ENCODE peak calls at places on chromosome X, in nine cellular contexts. O, M, G, P, C, Q, B, R and V are unnamed samples.
A peak's percentile ranks its signal among the peaks of the same experiment; 100 is the strongest.

GRCh38 chrX:13894888-13895564 is 78.1 kb upstream of the GPM6B start:
- DNase-seq in M (no peak), B (peak; percentile 30), P (peak; percentile 28), C (peak; percentile 68), R (no peak), O (no peak), Q (no peak), G (peak; percentile 6), V (no peak)

GRCh38 chrX:154458954-154459829 is 1.1 kb downstream of the PLXNA3 start:
- DNase-seq in M (peak; percentile 42), B (no peak), R (no peak), C (no peak), G (no peak), P (no peak), Q (peak; percentile 52), O (no peak), V (no peak)

GRCh38 chrX:7088968-7089615 is 58.4 kb upstream of the STS start:
- DNase-seq in G (no peak), O (peak; percentile 7), B (no peak), C (no peak), Q (peak; percentile 34), R (no peak), M (no peak), P (no peak), V (no peak)

GRCh38 chrX:47321386-47321785 is 49.0 kb upstream of the ZNF157 start:
- DNase-seq in R (peak; percentile 74), B (peak; percentile 66), Q (no peak), O (peak; percentile 61), P (peak; percentile 63), G (peak; percentile 29), C (peak; percentile 42), M (no peak), V (peak; percentile 71)

GRCh38 chrX:40096395-40097091 is 1.2 kb downstream of the BCOR start:
- DNase-seq in M (no peak), B (peak; percentile 39), Q (peak; percentile 70), C (peak; percentile 43), G (no peak), R (peak; percentile 47), P (peak; percentile 57), O (peak; percentile 53), V (peak; percentile 56)

GRCh38 chrX:106931831-106932491 is 11.8 kb downstream of the CLDN2 start:
- DNase-seq in P (peak; percentile 13), Q (no peak), O (no peak), B (no peak), R (no peak), M (no peak), G (no peak), C (no peak), V (no peak)

GRCh38 chrX:70132877-70133302 is 357 bp upstream of the IGBP1 start:
- DNase-seq in M (no peak), C (no peak), Q (no peak), R (no peak), G (no peak), O (no peak), B (no peak), P (no peak), V (no peak)

GRCh38 chrX:20315140-20315539 is 48.4 kb upstream of the RPS6KA3 start:
- DNase-seq in P (no peak), Q (peak; percentile 86), R (no peak), B (no peak), G (no peak), O (no peak), C (no peak), M (no peak), V (no peak)

GRCh38 chrX:111337067-111337466 is 66.8 kb upstream of the CAPN6 start:
- DNase-seq in P (no peak), C (no peak), Q (no peak), R (no peak), O (no peak), M (no peak), G (no peak), B (no peak), V (no peak)

GRCh38 chrX:10582945-10583344 is 37.4 kb downstream of the MID1 start:
- DNase-seq in M (no peak), R (no peak), G (peak; percentile 44), P (peak; percentile 68), C (peak; percentile 75), Q (no peak), B (peak; percentile 79), O (no peak), V (peak; percentile 71)

GRCh38 chrX:15617111-15617510 is 16.4 kb upstream of the ACE2 start:
- DNase-seq in R (no peak), Q (no peak), O (no peak), G (no peak), M (no peak), B (no peak), C (no peak), P (no peak), V (no peak)

GRCh38 chrX:115957862-115958490 is 212.6 kb upstream of the AGTR2 start:
- DNase-seq in O (peak; percentile 11), M (no peak), C (no peak), P (no peak), Q (peak; percentile 25), B (no peak), G (no peak), R (no peak), V (no peak)

DNA sequence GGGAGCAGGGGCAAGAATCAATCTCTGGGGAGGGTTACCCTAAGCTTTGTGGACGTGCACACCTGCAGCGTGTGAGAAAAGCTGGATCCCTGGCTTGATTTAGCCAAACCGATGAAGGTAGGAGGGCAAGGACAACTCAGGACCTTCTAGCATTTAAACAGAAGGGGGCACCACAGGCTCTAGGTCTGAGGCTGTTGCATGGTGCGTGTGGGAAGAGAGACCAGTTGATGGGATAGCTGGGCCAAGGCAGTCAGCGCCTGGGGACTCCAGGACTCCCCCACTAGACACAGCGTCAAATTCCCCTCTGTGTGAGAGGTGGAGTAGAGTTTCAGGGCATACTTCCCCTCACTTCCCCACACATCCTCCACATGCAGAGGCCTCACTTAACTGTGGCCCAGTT is 4.3 kb downstream of the GABRQ start:
- DNase-seq in C (peak; percentile 6), P (peak; percentile 0), R (no peak), M (no peak), B (peak; percentile 0), Q (peak; percentile 17), G (no peak), O (peak; percentile 63), V (no peak)
- TF ChIP-seq CTCF in C (peak; percentile 13), P (no peak), R (no peak), M (no peak), B (no peak), Q (no peak), G (no peak), O (peak; percentile 72), V (peak; percentile 14)

GRCh38 chrX:18886005-18886343 is 97.9 kb downstream of the PHKA2 start:
- DNase-seq in G (no peak), O (no peak), Q (no peak), R (no peak), B (no peak), C (no peak), P (no peak), M (no peak), V (no peak)
- H3K4me3 ChIP-seq in G (peak overlapping the region; percentile 43), O (no peak overlapping the region), Q (peak overlapping the region; percentile 49), R (peak overlapping the region; percentile 15), B (peak overlapping the region; percentile 38), C (peak overlapping the region; percentile 51), P (peak overlapping the region; percentile 41), M (peak overlapping the region; percentile 31), V (no peak overlapping the region)

DNA sequence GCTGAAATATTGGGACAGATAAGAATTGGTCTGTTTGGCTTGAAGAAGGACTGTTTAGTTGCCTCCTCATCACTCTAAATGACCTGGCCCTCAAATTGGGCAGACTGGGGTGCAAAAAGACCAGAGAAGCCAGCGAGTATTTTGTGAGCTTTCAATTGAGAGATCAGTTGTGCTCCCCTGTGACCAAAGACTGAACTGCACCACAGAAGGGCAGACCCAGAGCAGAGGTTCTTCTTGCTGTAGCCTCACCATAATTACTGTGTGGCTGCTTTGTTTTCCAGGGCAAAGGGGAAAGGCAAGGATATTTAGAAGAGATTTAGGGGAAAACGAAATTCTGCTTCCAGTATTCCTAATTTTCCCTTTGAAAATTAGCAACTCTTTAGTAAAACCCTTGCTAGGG is 104.0 kb upstream of the MBNL3 start:
- DNase-seq in P (peak; percentile 20), G (peak; percentile 10), Q (peak; percentile 22), M (no peak), B (peak; percentile 40), O (no peak), C (peak; percentile 6), R (no peak), V (no peak)
- TF ChIP-seq CTCF in P (peak; percentile 19), G (peak; percentile 40), Q (peak; percentile 18), M (peak; percentile 21), B (peak; percentile 59), O (peak; percentile 25), C (peak; percentile 35), R (no peak), V (peak; percentile 38)

GRCh38 chrX:18983711-18984380 is at the start of gene PHKA2:
- DNase-seq in P (peak; percentile 70), C (no peak), O (peak; percentile 70), M (peak; percentile 53), B (peak; percentile 44), Q (no peak), G (peak; percentile 39), R (no peak), V (no peak)
- H3K4me3 ChIP-seq in P (peak within 1 kb of the TSS; percentile 68), C (peak within 1 kb of the TSS; percentile 72), O (peak within 1 kb of the TSS; percentile 85), M (peak within 1 kb of the TSS; percentile 61), B (peak within 1 kb of the TSS; percentile 89), Q (peak within 1 kb of the TSS; percentile 91), G (peak within 1 kb of the TSS; percentile 72), R (peak within 1 kb of the TSS; percentile 52), V (peak within 1 kb of the TSS; percentile 61)

DNA sequence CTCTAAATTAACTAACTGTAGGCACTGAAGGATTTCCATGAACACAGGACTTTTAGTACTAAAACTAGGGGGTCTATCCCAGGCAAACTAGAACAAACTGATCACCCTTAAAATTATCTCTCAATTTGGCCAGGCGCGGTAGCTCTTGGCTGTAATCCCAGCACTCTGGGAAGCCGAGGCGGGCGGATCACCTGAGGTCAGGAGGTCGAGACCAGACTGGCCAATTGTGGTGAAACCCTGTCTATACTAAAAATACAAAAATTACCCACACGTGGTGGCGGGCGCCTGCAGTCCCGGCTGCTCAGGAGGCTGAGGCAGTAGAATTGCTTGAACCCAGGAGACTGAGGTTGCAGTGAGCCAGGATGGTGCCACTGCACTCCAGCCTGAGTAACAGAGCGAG is 436.6 kb downstream of the RPA4 start:
- DNase-seq in M (no peak), O (no peak), P (no peak), R (no peak), G (no peak), Q (no peak), C (no peak), B (no peak), V (no peak)
- TF ChIP-seq CTCF in M (no peak), O (no peak), P (no peak), R (no peak), G (no peak), Q (no peak), C (no peak), B (no peak), V (no peak)